ENCODE peak calls at places on chromosomes 2 and 18, in six cellular contexts. P is HepG2, O is neural progenitor cell, M is foreskin fibroblast, V is mesothelial cell of epicardium, W is glutamatergic neuron. F is an unnamed sample.

GRCh38 chr18:62396381-62396780 is 71.3 kb downstream of the TNFRSF11A start:
- DNase-seq in M (no peak), O (no peak), V (no peak), P (no peak), W (no peak), F (no peak)

GRCh38 chr2:151120016-151120415 is 141.6 kb downstream of the RBM43 start:
- DNase-seq in O (no peak), P (no peak), V (no peak), M (no peak), W (no peak), F (no peak)

GRCh38 chr2:158586491-158586890 is 129.7 kb downstream of the PKP4 start:
- DNase-seq in P (peak; percentile 79), O (no peak), V (no peak), M (peak; percentile 91), W (no peak), F (no peak)

GRCh38 chr2:120869659-120870466 is 134.2 kb downstream of the GLI2 start:
- DNase-seq in M (no peak), O (no peak), V (no peak), P (no peak), W (no peak), F (no peak)

GRCh38 chr18:34807106-34807796 is 97.2 kb downstream of the DTNA start:
- DNase-seq in V (no peak), O (peak; percentile 6), W (no peak), M (no peak), P (peak; percentile 4), F (no peak)

GRCh38 chr2:141490886-141491285 is 639.9 kb downstream of the LRP1B start:
- DNase-seq in P (no peak), M (peak; percentile 10), O (no peak), W (no peak), V (no peak), F (no peak)

GRCh38 chr2:159114835-159115234 is 146.4 kb downstream of the TANC1 start:
- DNase-seq in V (no peak), M (no peak), W (no peak), P (no peak), O (no peak), F (no peak)

GRCh38 chr2:241833938-241834852 is 24.5 kb downstream of the PDCD1 start:
- DNase-seq in V (no peak), M (no peak), P (no peak), O (no peak), W (no peak), F (no peak)

GRCh38 chr2:80242355-80242910 is 62.1 kb downstream of the LRRTM1 start:
- DNase-seq in W (no peak), O (no peak), P (no peak), V (no peak), M (no peak), F (no peak)

GRCh38 chr2:55771612-55772011 is 78.0 kb upstream of the PNPT1 start:
- DNase-seq in O (peak; percentile 8), V (no peak), P (peak; percentile 22), W (no peak), M (peak; percentile 59), F (no peak)

DNA sequence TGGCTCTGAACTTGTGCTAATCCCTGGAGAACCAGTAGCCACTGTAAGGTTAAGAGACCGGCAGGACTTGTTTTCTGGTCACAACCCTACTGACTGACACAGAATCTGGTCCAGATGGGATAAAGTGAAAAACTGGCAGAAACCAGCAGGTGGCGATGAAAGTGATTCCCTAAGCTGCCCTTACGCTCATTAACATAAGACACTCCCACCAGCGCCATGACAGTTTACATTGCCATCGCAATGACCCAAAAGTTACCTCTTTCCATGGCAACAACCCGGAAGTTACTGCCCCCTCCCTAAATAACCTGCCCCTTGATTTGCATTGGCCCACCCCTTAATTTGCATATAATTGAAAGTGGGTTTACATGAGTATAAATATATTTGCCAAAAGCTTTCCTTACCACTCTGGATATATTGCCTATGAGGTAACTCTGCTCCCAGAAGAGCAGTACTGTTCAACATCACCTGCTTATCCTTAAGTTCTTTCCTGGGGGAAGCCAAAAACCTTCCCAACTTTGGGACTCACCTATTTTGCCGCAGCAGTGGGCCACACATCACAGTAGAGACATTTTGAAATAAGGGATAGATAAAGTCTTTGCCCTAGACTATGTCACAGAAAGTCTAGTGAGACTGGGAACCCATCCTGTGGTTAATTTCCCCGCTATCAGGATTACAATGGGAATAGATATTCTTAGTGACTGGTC is 35.8 kb upstream of the AFF3 start:
- DNase-seq in P (peak; percentile 55), M (peak; percentile 9), W (peak; percentile 53), O (peak; percentile 74), V (no peak), F (peak; percentile 52)
- TF ChIP-seq CTCF in P (no peak), M (peak; percentile 26), W (peak; percentile 51), O (peak; percentile 54), V (peak; percentile 38), F (peak; percentile 61)

DNA sequence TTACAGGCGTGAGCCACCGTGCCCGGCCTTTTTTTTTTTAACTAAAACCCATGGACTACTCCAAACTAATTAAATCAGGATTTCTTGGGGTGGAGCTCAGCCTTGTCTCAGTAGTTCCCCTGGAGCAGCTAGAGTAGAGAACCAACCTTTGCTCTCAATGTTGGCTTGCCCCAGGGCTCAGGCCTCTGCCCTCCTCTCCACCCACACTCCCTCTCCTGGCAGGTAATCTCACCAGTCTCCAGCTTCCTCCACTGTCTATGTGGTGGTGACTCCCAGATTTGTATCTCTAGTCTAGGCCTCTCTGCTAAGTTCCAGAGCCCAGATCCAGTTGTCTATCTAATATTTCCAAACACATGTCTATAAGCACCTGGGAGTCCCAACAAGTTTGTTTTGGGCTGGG is 9.6 kb upstream of the MTA3 start:
- DNase-seq in M (no peak), V (no peak), O (no peak), P (peak; percentile 54), W (no peak), F (no peak)
- TF ChIP-seq CTCF in M (no peak), V (no peak), O (no peak), P (peak; percentile 71), W (no peak), F (no peak)

GRCh38 chr18:46676162-46676830 is 19.3 kb upstream of the LOXHD1 start:
- DNase-seq in P (no peak), W (no peak), O (no peak), M (peak; percentile 9), V (no peak), F (no peak)

GRCh38 chr18:46675112-46675511 is 18.1 kb upstream of the LOXHD1 start:
- DNase-seq in O (no peak), W (no peak), P (no peak), M (no peak), V (no peak), F (no peak)

GRCh38 chr18:46679846-46680598 is 23.0 kb upstream of the LOXHD1 start:
- DNase-seq in W (no peak), M (no peak), P (no peak), V (no peak), O (no peak), F (no peak)

GRCh38 chr18:46678785-46679404 is 21.9 kb upstream of the LOXHD1 start:
- DNase-seq in W (no peak), P (no peak), V (no peak), M (no peak), O (no peak), F (no peak)

DNA sequence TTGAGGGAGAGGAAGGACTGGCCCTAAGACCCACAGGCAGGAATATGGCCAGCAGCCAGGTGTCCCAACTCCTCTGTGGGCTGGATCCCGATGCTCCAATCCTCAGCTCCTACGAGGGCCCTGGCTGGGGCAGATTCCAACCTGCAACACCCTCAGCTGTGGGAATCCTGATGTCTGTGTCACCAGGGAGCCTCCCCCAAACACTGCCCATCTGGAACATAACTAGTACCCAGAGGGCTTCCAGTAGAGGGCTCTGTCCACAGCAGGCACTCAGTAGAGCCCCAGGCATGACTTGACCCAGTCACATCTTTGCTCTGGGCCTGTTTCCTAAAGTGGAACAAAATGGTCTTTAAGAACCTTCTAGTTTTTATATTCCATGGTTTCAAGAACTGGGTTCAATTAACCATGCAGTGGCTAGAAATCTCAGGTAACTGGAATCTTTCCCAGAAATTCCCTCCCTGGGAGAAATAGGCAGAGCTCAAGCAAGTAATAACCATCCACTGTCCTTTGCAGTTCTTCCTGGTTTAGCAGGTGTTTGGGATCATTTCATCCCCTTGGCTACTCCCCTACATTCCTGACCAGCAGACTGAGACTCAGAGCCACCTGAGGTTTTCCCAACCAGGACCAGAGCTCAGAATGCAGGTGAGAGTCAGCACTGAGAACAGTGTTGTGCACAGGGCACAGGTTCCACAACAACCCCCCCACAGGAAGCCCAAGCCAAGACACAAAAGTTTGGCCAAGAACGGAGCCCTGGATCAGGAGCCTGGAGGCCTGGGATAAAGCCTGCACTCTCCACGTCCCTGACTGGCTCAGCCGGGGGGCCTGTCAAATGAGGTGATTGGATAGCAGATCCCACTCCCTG is 20.8 kb upstream of the LOXHD1 start:
- DNase-seq in V (no peak), O (no peak), W (no peak), M (peak; percentile 10), P (no peak), F (no peak)
- TF ChIP-seq CTCF in V (no peak), O (peak; percentile 19), W (no peak), M (peak; percentile 12), P (no peak), F (no peak)

DNA sequence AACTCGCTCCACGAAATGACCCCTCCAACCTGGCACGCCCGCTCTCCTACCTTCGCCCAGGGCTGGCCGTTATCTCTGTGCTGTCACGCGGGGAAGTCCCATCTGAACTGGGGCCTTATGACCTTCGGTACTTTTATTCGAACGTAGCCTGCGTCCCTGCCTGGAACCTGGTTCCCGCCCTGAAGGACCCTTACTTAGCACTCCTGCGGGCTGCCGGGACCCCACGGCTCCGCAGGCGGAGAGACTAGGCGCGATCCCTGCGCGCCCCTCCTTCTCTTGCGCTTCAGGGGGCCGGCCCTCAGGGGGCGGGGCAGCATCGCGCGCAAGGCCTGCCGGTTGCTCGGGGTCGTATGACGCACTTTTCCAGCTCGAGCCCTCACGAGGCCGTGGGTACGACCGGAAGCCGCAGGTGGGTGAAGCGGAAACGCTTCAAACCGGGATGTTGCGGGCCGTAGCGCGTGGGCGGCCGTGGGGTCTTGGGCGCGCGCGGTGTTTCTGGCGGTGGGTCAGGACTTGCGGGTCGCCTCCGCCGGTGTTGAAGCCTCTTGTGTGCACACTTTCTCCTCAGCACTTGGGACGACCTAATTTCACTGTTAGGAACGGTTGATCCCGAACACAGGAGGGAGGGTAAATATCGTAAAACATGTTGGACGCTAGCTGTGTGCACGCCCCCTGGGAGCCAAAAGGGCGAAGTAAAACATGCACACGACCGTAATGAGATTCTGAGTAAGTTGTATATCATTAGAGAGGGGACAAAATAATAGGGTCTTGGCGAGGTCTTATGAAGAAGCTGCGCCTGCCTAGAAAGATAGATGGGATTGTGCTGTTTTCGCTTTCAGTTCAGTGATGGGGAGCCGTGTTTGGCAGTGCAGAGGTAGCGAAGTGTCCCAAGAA is at the start of the genes LIPT1 and TSGA10:
- DNase-seq in P (peak; percentile 93), O (peak; percentile 90), M (peak; percentile 97), V (peak; percentile 88), W (peak; percentile 91), F (peak; percentile 75)
- TF ChIP-seq CTCF in P (peak; percentile 54), O (peak; percentile 35), M (peak; percentile 5), V (no peak), W (no peak), F (peak; percentile 46)

F was measured in neural crest cell.